ENCODE peak calls at places on chromosome 13, in four cellular contexts. One of them, this sample, is unnamed.

GRCh38 chr13:33526718-33527117 is 241.2 kb upstream of the STARD13 start:
- DNase-seq in GM12878: no peak
- DNase-seq in HepG2: no peak
- DNase-seq in H1: no peak
- DNase-seq in this sample: no peak

GRCh38 chr13:48156466-48156865 is 61.6 kb upstream of the MED4 start:
- DNase-seq in HepG2: no peak
- DNase-seq in GM12878: no peak
- DNase-seq in H1: no peak
- DNase-seq in this sample: no peak

GRCh38 chr13:36030670-36031331 is 100.4 kb downstream of the DCLK1 start:
- DNase-seq in GM12878: no peak
- DNase-seq in H1: no peak
- DNase-seq in HepG2: no peak
- DNase-seq in this sample: no peak

GRCh38 chr13:98706446-98707110 is 45.9 kb downstream of the SLC15A1 start:
- DNase-seq in HepG2: peak; percentile 7
- DNase-seq in H1: no peak
- DNase-seq in GM12878: peak; percentile 9
- DNase-seq in this sample: no peak

GRCh38 chr13:24279267-24279666 is 30.1 kb upstream of the C1QTNF9 start:
- DNase-seq in GM12878: no peak
- DNase-seq in H1: no peak
- DNase-seq in HepG2: no peak
- DNase-seq in this sample: no peak

GRCh38 chr13:96090240-96091101 is 564 bp downstream of the HS6ST3 start:
- DNase-seq in GM12878: no peak
- DNase-seq in HepG2: no peak
- DNase-seq in H1: no peak
- DNase-seq in this sample: no peak

GRCh38 chr13:45367358-45367757 is 26.4 kb upstream of the TPT1 start:
- DNase-seq in GM12878: peak; percentile 67
- DNase-seq in HepG2: peak; percentile 69
- DNase-seq in H1: peak; percentile 66
- DNase-seq in this sample: peak; percentile 55

GRCh38 chr13:80473695-80474094 is 132.8 kb upstream of the SPRY2 start:
- DNase-seq in H1: no peak
- DNase-seq in HepG2: peak; percentile 28
- DNase-seq in GM12878: no peak
- DNase-seq in this sample: no peak

GRCh38 chr13:74990992-74991391 is 491.0 kb downstream of the TBC1D4 start:
- DNase-seq in GM12878: no peak
- DNase-seq in H1: no peak
- DNase-seq in HepG2: no peak
- DNase-seq in this sample: no peak

GRCh38 chr13:35475960-35476943 is at the start of gene MAB21L1:
- DNase-seq in HepG2: no peak
- DNase-seq in GM12878: no peak
- DNase-seq in H1: no peak
- DNase-seq in this sample: no peak

GRCh38 chr13:28117689-28118377 is 17.5 kb upstream of the FLT3 start:
- DNase-seq in H1: no peak
- DNase-seq in HepG2: no peak
- DNase-seq in GM12878: no peak
- DNase-seq in this sample: no peak

GRCh38 chr13:27007166-27007565 is 164.4 kb downstream of the USP12 start:
- DNase-seq in HepG2: no peak
- DNase-seq in H1: no peak
- DNase-seq in GM12878: no peak
- DNase-seq in this sample: no peak

GRCh38 chr13:52356327-52356726 is 49.6 kb downstream of the THSD1 start:
- DNase-seq in HepG2: no peak
- DNase-seq in GM12878: no peak
- DNase-seq in H1: no peak
- DNase-seq in this sample: no peak

GRCh38 chr13:39159393-39159792 is 121.1 kb downstream of the NHLRC3 start:
- DNase-seq in HepG2: no peak
- DNase-seq in H1: no peak
- DNase-seq in GM12878: no peak
- DNase-seq in this sample: no peak

GRCh38 chr13:70995338-70995737 is 871.7 kb downstream of the DACH1 start:
- DNase-seq in HepG2: no peak
- DNase-seq in GM12878: no peak
- DNase-seq in H1: no peak
- DNase-seq in this sample: no peak

GRCh38 chr13:112241288-112241687 is 134.9 kb upstream of the SPACA7 start:
- DNase-seq in GM12878: no peak
- DNase-seq in HepG2: no peak
- DNase-seq in H1: no peak
- DNase-seq in this sample: no peak

GRCh38 chr13:111911141-111911720 is 155.7 kb upstream of the SOX1 start:
- DNase-seq in H1: no peak
- DNase-seq in GM12878: no peak
- DNase-seq in HepG2: no peak
- DNase-seq in this sample: no peak

GRCh38 chr13:32587014-32587773 is 942 bp downstream of the PDS5B start:
- DNase-seq in H1: no peak
- DNase-seq in HepG2: peak; percentile 41
- DNase-seq in GM12878: no peak
- DNase-seq in this sample: no peak

GRCh38 chr13:87122551-87122950 is 548.6 kb upstream of the SLITRK5 start:
- DNase-seq in GM12878: no peak
- DNase-seq in H1: no peak
- DNase-seq in HepG2: no peak
- DNase-seq in this sample: no peak

GRCh38 chr13:75050419-75051066 is 431.4 kb downstream of the TBC1D4 start:
- DNase-seq in H1: no peak
- DNase-seq in GM12878: no peak
- DNase-seq in HepG2: no peak
- DNase-seq in this sample: no peak

GRCh38 chr13:28531195-28531955 is 36.4 kb upstream of the FLT1 start:
- DNase-seq in HepG2: no peak
- DNase-seq in GM12878: no peak
- DNase-seq in H1: peak; percentile 27
- DNase-seq in this sample: no peak

GRCh38 chr13:43095771-43096719 is 72.7 kb downstream of the DNAJC15 start:
- DNase-seq in GM12878: no peak
- DNase-seq in H1: no peak
- DNase-seq in HepG2: no peak
- DNase-seq in this sample: no peak

GRCh38 chr13:19860884-19861655 is 2.4 kb downstream of the ZMYM5 start:
- DNase-seq in H1: no peak
- DNase-seq in HepG2: peak; percentile 77
- DNase-seq in GM12878: no peak
- DNase-seq in this sample: peak; percentile 5

GRCh38 chr13:75217949-75218348 is 264.0 kb downstream of the TBC1D4 start:
- DNase-seq in HepG2: no peak
- DNase-seq in GM12878: no peak
- DNase-seq in H1: no peak
- DNase-seq in this sample: no peak

GRCh38 chr13:80340643-80341097 is 256 bp downstream of the SPRY2 start:
- DNase-seq in HepG2: peak; percentile 18
- DNase-seq in H1: no peak
- DNase-seq in GM12878: no peak
- DNase-seq in this sample: no peak

GRCh38 chr13:45269204-45269603 is 68.4 kb upstream of the KCTD4 start:
- DNase-seq in H1: no peak
- DNase-seq in GM12878: no peak
- DNase-seq in HepG2: no peak
- DNase-seq in this sample: no peak

GRCh38 chr13:74573654-74574053 is 439.4 kb upstream of the KLF12 start:
- DNase-seq in H1: no peak
- DNase-seq in HepG2: peak; percentile 3
- DNase-seq in GM12878: no peak
- DNase-seq in this sample: peak; percentile 15

GRCh38 chr13:79380943-79381445 is 25.1 kb downstream of the RBM26 start:
- DNase-seq in H1: no peak
- DNase-seq in GM12878: no peak
- DNase-seq in HepG2: no peak
- DNase-seq in this sample: no peak

GRCh38 chr13:48214519-48215121 is 18.4 kb upstream of the ITM2B start:
- DNase-seq in H1: no peak
- DNase-seq in HepG2: no peak
- DNase-seq in GM12878: no peak
- DNase-seq in this sample: no peak

GRCh38 chr13:30927595-30927994 is 4.9 kb upstream of the TEX26 start:
- DNase-seq in GM12878: no peak
- DNase-seq in HepG2: no peak
- DNase-seq in H1: no peak
- DNase-seq in this sample: no peak

GRCh38 chr13:46831588-46832194 is 34.7 kb upstream of the ESD start:
- DNase-seq in GM12878: no peak
- DNase-seq in H1: no peak
- DNase-seq in HepG2: peak; percentile 22
- DNase-seq in this sample: peak; percentile 25

DNA sequence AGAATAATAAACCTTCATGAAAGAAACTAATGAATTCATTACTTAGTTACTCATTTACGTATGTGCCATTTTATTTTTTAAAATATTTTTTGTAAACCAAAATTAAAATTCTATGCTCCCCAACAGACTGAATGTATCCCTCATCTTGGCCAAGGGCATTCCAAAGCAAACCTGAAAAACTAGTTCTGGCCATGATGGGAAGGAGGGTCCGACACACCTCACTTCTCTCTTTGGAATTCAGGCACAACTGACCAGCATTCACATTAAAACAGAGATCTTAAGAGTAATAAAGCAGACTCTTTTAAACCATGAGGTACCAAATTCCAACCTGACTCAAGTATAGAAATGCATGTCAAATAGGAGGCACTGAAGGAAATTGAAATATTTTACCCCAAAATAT is 1576.9 kb upstream of the SPRY2 start:
- DNase-seq in HepG2: no peak
- DNase-seq in H1: no peak
- DNase-seq in GM12878: no peak
- DNase-seq in this sample: no peak
- TF ChIP-seq SUZ12 in HepG2: no peak
- TF ChIP-seq SUZ12 in H1: no peak
- TF ChIP-seq SUZ12 in GM12878: no peak
- TF ChIP-seq SUZ12 in this sample: no peak

GRCh38 chr13:29924951-29925350 is 74.5 kb upstream of the UBL3 start:
- DNase-seq in GM12878: no peak
- DNase-seq in HepG2: no peak
- DNase-seq in H1: no peak
- DNase-seq in this sample: no peak
- H3K4me1 ChIP-seq in GM12878: peaks cover 5% of the 10 kb centered on the region
- H3K4me1 ChIP-seq in HepG2: peaks cover 59% of the 10 kb centered on the region
- H3K4me1 ChIP-seq in H1: peaks cover 5% of the 10 kb centered on the region
- H3K4me1 ChIP-seq in this sample: peaks cover 7% of the 10 kb centered on the region

GRCh38 chr13:114113961-114114360 is 18.5 kb downstream of the RASA3 start:
- DNase-seq in HepG2: no peak
- DNase-seq in GM12878: no peak
- DNase-seq in H1: no peak
- DNase-seq in this sample: no peak

GRCh38 chr13:114110091-114110829 is 22.2 kb downstream of the RASA3 start:
- DNase-seq in H1: no peak
- DNase-seq in GM12878: no peak
- DNase-seq in HepG2: no peak
- DNase-seq in this sample: no peak

GRCh38 chr13:114111577-114111976 is 20.8 kb downstream of the RASA3 start:
- DNase-seq in GM12878: no peak
- DNase-seq in H1: no peak
- DNase-seq in HepG2: no peak
- DNase-seq in this sample: no peak

GRCh38 chr13:114112826-114113322 is 19.5 kb downstream of the RASA3 start:
- DNase-seq in H1: no peak
- DNase-seq in HepG2: no peak
- DNase-seq in GM12878: no peak
- DNase-seq in this sample: no peak

DNA sequence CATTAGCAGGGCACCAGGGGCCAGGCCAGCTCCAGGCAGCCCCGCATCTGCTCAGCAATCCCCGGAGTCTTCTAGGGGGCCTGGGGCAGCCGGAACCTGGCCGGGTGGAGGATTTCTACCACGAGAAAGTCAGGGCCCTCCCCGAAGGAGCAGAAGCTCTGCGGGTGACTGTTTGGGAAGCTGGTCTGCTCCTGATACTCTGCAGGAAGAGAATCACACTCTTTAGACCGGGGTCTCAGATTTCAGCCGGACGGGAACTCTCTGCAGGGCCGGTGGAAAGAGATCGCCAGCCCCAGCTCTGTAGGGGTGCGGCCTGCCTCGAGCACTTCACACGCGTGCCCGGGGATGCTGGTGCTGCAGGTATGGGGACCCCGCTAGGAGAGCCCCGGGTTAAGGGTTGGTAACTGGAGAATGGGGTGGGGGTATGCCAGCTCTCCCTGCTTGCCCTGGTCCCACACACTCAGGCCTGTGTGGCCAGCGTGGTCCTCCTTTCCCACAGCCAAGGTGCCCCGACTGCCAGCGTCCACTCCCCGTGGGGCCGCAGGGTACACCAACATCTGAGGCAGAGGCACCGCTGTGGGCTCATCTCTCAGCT is 20.1 kb downstream of the RASA3 start:
- DNase-seq in HepG2: no peak
- DNase-seq in H1: no peak
- DNase-seq in GM12878: no peak
- DNase-seq in this sample: no peak
- H3K9ac ChIP-seq in HepG2: no peak overlapping the region
- H3K9ac ChIP-seq in H1: no peak overlapping the region
- H3K9ac ChIP-seq in GM12878: no peak overlapping the region
- H3K9ac ChIP-seq in this sample: peak overlapping the region; percentile 52

GRCh38 chr13:99809931-99810330 is 161.6 kb downstream of the ZIC5 start:
- DNase-seq in HepG2: peak; percentile 32
- DNase-seq in GM12878: no peak
- DNase-seq in H1: no peak
- DNase-seq in this sample: no peak
- TF ChIP-seq SUZ12 in HepG2: no peak
- TF ChIP-seq SUZ12 in GM12878: no peak
- TF ChIP-seq SUZ12 in H1: no peak
- TF ChIP-seq SUZ12 in this sample: no peak

GRCh38 chr13:51240178-51240577 is 18.0 kb downstream of the FAM124A start:
- DNase-seq in GM12878: no peak
- DNase-seq in H1: no peak
- DNase-seq in HepG2: no peak
- DNase-seq in this sample: no peak
- H3K4me1 ChIP-seq in GM12878: no peaks in the 10 kb centered on the region
- H3K4me1 ChIP-seq in H1: peaks cover 27% of the 10 kb centered on the region
- H3K4me1 ChIP-seq in HepG2: no peaks in the 10 kb centered on the region
- H3K4me1 ChIP-seq in this sample: no peaks in the 10 kb centered on the region

DNA sequence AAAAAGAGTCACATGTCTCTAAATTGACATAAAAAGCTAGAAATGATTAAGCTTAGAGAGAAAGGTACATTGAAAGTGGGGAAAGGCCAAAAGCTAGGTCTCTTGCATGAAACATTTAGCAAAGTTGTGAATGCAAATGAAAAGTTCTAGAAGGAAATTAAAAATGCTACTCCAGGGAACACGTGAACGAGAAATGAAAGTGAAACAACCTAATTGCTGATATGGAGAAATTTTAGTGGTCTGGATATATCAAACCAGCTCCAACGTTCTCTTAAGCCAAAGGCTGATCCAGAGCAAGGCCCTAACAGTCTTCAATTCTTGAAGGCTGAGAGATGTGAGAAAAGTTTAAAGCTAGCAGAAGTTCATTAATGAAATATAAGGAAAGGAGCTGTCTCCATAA is 419.8 kb downstream of the SLITRK6 start:
- DNase-seq in HepG2: no peak
- DNase-seq in GM12878: no peak
- DNase-seq in H1: no peak
- DNase-seq in this sample: no peak
- H3K9ac ChIP-seq in HepG2: no peak overlapping the region
- H3K9ac ChIP-seq in GM12878: no peak overlapping the region
- H3K9ac ChIP-seq in H1: no peak overlapping the region
- H3K9ac ChIP-seq in this sample: no peak overlapping the region